ENCODE peak calls at places on chromosomes 11 and 22, in four cellular contexts. H is esophagus squamous epithelium; C is mammary epithelial cell; U is CD8-positive, alpha-beta T cell. Q is an unnamed sample.

GRCh38 chr11:64060861-64061444 is 25.2 kb downstream of the FLRT1 start:
- DNase-seq in H (no peak), C (no peak), U (peak; percentile 41), Q (no peak)

GRCh38 chr11:121651267-121651625 is 198.5 kb upstream of the SORL1-AS1 start:
- DNase-seq in H (no peak), C (no peak), U (no peak), Q (no peak)

GRCh38 chr11:113470233-113470632 is 5.0 kb downstream of the DRD2 start:
- DNase-seq in H (no peak), C (no peak), U (no peak), Q (no peak)

GRCh38 chr11:116603783-116604323 is 168.9 kb downstream of the BUD13 start:
- DNase-seq in H (no peak), C (no peak), U (no peak), Q (no peak)

GRCh38 chr11:62931501-62932278 is 10.5 kb upstream of the CHRM1 start:
- DNase-seq in H (no peak), C (peak; percentile 26), U (no peak), Q (peak; percentile 8)

GRCh38 chr22:30863161-30863833 is 105.3 kb downstream of the MORC2 start:
- DNase-seq in H (no peak), C (no peak), U (no peak), Q (no peak)

GRCh38 chr11:86132667-86133310 is 63.9 kb upstream of the PICALM start:
- DNase-seq in H (no peak), C (no peak), U (no peak), Q (no peak)

GRCh38 chr22:22201185-22201924 is 43.2 kb upstream of the VPREB1 start:
- DNase-seq in H (no peak), C (no peak), U (no peak), Q (no peak)

GRCh38 chr11:100816823-100817222 is 129.7 kb downstream of the ARHGAP42 start:
- DNase-seq in H (no peak), C (no peak), U (no peak), Q (no peak)

GRCh38 chr11:119700536-119701346 is 28.3 kb downstream of the NECTIN1 start:
- DNase-seq in H (no peak), C (peak; percentile 78), U (no peak), Q (no peak)

GRCh38 chr11:45333506-45333971 is 47.4 kb upstream of the SYT13 start:
- DNase-seq in H (no peak), C (no peak), U (no peak), Q (no peak)

GRCh38 chr22:30080805-30081204 is 541 bp downstream of the HORMAD2 start:
- DNase-seq in H (no peak), C (no peak), U (no peak), Q (no peak)

GRCh38 chr11:130634981-130635473 is 186.6 kb downstream of the ADAMTS15 start:
- DNase-seq in H (no peak), C (peak; percentile 92), U (no peak), Q (no peak)

GRCh38 chr22:43867839-43868652 is 5.7 kb upstream of the SULT4A1 start:
- DNase-seq in H (no peak), C (peak; percentile 39), U (peak; percentile 11), Q (peak; percentile 72)

GRCh38 chr11:118610773-118611432 is 3.5 kb downstream of the PHLDB1 start:
- DNase-seq in H (no peak), C (peak; percentile 68), U (peak; percentile 82), Q (peak; percentile 90)

GRCh38 chr11:61905067-61905696 is 12.2 kb downstream of the RAB3IL1 start:
- DNase-seq in H (no peak), C (no peak), U (no peak), Q (no peak)

GRCh38 chr22:50399751-50400331 is 56.7 kb downstream of the PPP6R2 start:
- DNase-seq in H (no peak), C (no peak), U (peak; percentile 6), Q (no peak)

GRCh38 chr11:63829823-63830489 is 9.0 kb upstream of the MARK2 start:
- DNase-seq in H (no peak), C (no peak), U (no peak), Q (no peak)

GRCh38 chr22:33579448-33580093 is 340.7 kb downstream of the LARGE1 start:
- DNase-seq in H (no peak), C (peak; percentile 28), U (peak; percentile 6), Q (no peak)

GRCh38 chr11:36075053-36075452 is 131.2 kb downstream of the LDLRAD3 start:
- DNase-seq in H (no peak), C (peak; percentile 3), U (no peak), Q (no peak)

GRCh38 chr11:100939581-100939980 is 190.0 kb downstream of the PGR start:
- DNase-seq in H (no peak), C (no peak), U (no peak), Q (no peak)

GRCh38 chr22:40183029-40183581 is 5.4 kb downstream of the TNRC6B start:
- DNase-seq in H (no peak), C (peak; percentile 50), U (no peak), Q (no peak)

GRCh38 chr22:32325416-32325801 is 32.3 kb upstream of the RFPL3 start:
- DNase-seq in H (no peak), C (no peak), U (no peak), Q (no peak)

GRCh38 chr11:133041165-133041564 is 491.1 kb downstream of the OPCML start:
- DNase-seq in H (no peak), C (no peak), U (no peak), Q (no peak)
- TF ChIP-seq CTCF in H (no peak), C (peak; percentile 16), U (no peak), Q (peak; percentile 50)

DNA sequence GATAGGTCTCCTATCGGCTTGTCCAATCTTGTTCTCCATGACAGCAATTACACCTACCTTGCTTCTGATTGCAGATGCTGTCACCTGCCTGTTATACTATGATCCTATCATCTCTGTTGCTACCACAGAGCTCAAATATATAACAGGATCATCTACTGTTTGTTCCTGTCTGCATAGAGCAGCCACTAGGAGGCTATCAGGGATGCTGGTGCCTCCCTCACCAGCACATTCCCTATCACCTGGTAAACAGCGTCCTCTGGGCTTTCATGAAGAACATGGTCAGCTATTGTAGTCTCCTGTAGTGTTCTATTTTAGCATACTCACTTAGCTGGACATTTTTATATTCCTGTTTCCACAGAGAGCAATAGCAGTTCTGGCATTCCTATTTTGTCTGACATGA is 87.8 kb upstream of the FAT3 start:
- DNase-seq in H (no peak), C (no peak), U (no peak), Q (no peak)
- TF ChIP-seq CTCF in H (no peak), C (peak; percentile 38), U (no peak), Q (no peak)

DNA sequence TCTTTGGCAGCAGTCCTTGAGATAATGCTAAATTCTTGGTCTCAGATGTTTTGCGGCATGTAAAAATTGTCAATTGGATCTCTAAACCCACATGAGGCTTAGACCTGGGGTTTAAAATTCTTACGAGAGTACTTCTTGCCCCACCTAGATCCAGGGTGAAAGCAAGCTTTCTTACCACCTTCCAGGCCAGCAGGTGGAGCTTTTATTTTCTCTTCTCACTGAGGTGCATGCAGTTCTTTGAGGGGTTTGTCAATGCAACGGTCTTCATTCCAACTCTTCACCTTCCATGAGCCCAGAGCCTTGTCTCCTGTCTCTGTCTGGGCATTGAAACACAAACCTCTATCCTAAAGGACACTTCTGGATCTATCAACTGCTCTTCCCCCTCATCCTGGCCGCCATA is 154.1 kb downstream of the MYO18B start:
- DNase-seq in H (no peak), C (no peak), U (no peak), Q (no peak)
- TF ChIP-seq CTCF in H (no peak), C (no peak), U (no peak), Q (no peak)

GRCh38 chr22:38104084-38104483 is 6.4 kb downstream of the BAIAP2L2 start:
- DNase-seq in H (no peak), C (no peak), U (no peak), Q (no peak)
- TF ChIP-seq CTCF in H (peak; percentile 32), C (peak; percentile 43), U (no peak), Q (peak; percentile 59)

DNA sequence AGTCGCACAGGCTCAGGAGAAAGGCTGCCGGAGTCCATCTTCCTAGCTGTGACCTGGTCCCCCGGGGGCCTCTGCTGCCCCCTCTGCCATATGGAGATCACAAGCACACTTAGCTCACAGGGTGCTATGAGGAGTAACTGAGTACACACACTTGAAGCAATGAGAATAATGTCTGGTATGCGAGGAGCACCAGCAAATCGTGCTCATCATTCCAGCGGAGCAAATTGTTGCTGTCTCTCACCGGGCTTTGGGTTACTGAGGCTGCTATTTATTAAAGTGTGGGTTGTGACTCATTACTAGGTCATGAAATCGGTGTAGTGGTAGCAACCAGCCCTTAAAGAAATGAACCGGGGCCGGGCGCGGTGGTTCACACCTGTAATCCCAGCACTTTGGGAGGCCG is 48.1 kb upstream of the EIF3D start:
- DNase-seq in H (no peak), C (peak; percentile 78), U (no peak), Q (no peak)
- TF ChIP-seq CTCF in H (no peak), C (no peak), U (no peak), Q (peak; percentile 30)

DNA sequence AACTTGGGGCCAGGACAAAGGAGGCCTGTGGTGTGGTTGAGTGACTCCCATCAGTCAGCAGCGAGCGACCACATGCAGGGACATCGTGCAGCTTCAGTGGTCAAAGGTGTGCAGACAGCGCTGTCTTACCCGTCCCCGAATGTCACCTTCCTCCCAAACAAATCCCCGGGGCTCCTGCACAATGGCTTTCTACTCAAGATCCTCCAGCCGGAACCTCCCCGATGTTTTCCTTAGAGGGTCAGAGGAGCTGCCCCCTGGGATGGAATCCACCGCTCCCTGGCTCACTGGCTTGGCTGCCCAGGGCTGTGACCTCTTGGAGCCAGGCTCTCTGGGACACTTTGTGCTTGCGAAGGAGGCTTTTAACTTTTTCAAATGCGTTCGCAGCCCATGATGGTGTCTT is 17.2 kb upstream of the FGF19 start:
- DNase-seq in H (no peak), C (no peak), U (no peak), Q (no peak)
- TF ChIP-seq CTCF in H (no peak), C (no peak), U (no peak), Q (no peak)

DNA sequence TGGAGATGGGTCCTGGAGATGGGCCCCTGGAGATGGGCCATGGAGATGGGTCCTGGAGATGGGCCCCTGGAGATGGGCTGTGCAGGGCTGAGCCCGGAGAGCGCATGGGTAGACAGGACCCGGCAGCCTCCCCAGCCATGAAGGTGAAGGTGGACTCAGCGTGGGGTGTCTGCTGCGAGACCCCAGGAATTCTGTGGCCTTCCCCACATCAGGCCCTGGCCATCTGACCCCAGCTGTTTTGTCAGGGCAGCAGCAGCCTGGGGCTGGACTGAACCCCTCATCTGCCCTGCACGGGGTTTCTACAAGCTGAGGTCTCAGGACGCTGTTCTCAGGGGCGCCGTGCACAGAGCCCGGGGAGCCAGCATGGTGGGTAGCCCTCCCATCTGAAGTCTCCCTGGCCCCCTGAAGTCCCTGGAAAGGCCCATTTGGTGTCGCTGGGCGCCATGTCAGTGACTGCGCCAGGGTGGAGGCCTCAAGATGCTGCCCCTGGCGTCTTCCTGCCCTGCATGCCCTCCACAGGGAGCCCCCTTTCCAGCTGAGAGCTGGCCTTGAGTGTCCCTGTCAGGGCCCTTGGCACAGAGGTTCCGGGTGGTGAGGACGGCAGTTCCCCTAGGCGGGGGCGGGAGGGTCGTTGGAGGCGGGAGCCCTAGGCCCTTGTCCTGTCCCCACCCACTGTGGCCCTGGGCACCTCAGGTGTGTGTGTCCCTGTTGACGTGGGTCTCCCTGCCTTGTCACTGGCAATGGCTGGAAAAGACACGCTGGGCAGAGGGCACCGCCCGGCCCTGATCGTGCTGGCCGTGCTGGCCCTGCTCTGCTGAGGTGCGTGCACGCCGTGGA is 5.4 kb downstream of the BRSK2 start:
- DNase-seq in H (no peak), C (no peak), U (no peak), Q (no peak)
- TF ChIP-seq CTCF in H (no peak), C (no peak), U (no peak), Q (no peak)